ENCODE peak calls at places on chromosomes 11 and 22, in six cellular contexts. T, O, Z, S, F and W are unnamed samples.

GRCh38 chr11:18455686-18456372 is at the start of gene LDHAL6A:
- DNase-seq in O (no peak), F (peak; percentile 53), T (no peak), Z (peak; percentile 56), S (no peak), W (peak; percentile 28)

GRCh38 chr22:47295226-47295901 is 532.9 kb downstream of the TBC1D22A start:
- DNase-seq in F (no peak), S (no peak), T (no peak), Z (no peak), O (no peak), W (no peak)

GRCh38 chr11:131468565-131468964 is 98.2 kb downstream of the NTM start:
- DNase-seq in S (no peak), T (no peak), O (no peak), F (no peak), Z (no peak), W (no peak)

GRCh38 chr22:50731811-50732624 is 6.0 kb upstream of the ACR start:
- DNase-seq in F (peak; percentile 62), O (peak; percentile 31), T (no peak), Z (no peak), S (peak; percentile 34), W (no peak)

GRCh38 chr22:24583221-24583971 is 9.5 kb downstream of the LRRC75B start:
- DNase-seq in T (no peak), Z (no peak), S (no peak), O (peak; percentile 15), F (no peak), W (no peak)

GRCh38 chr11:86749376-86749775 is 51.0 kb upstream of the PRSS23 start:
- DNase-seq in T (no peak), O (no peak), Z (peak; percentile 45), S (no peak), F (no peak), W (no peak)

GRCh38 chr11:15845261-15845660 is 511.1 kb downstream of the SOX6 start:
- DNase-seq in F (no peak), Z (peak; percentile 54), O (no peak), T (peak; percentile 82), S (no peak), W (no peak)

GRCh38 chr22:48520888-48521600 is 1306.6 kb downstream of the BRD1 start:
- DNase-seq in S (no peak), T (no peak), Z (no peak), O (no peak), F (no peak), W (no peak)

GRCh38 chr22:50302564-50302963 is 4.9 kb downstream of the PLXNB2 start:
- DNase-seq in O (no peak), Z (no peak), S (no peak), F (no peak), T (no peak), W (no peak)

GRCh38 chr22:48347311-48347710 is 1480.4 kb downstream of the BRD1 start:
- DNase-seq in T (no peak), O (no peak), F (no peak), Z (no peak), S (no peak), W (no peak)

GRCh38 chr11:44833869-44834452 is 107.2 kb downstream of the TSPAN18 start:
- DNase-seq in Z (no peak), T (peak; percentile 60), S (no peak), F (no peak), O (no peak), W (no peak)

GRCh38 chr11:19426022-19426718 is 185.4 kb upstream of the E2F8 start:
- DNase-seq in Z (no peak), S (no peak), T (no peak), O (no peak), F (no peak), W (no peak)

GRCh38 chr11:117459979-117460300 is 132.3 kb downstream of the CEP164 start:
- DNase-seq in T (no peak), O (no peak), S (no peak), F (no peak), Z (no peak), W (no peak)

GRCh38 chr11:8067567-8067928 is 13.5 kb upstream of the TUB start:
- DNase-seq in F (peak; percentile 39), O (no peak), Z (no peak), S (no peak), T (no peak), W (no peak)

GRCh38 chr11:117479372-117479771 is 151.7 kb downstream of the CEP164 start:
- DNase-seq in Z (peak; percentile 49), O (no peak), F (peak; percentile 71), S (no peak), T (no peak), W (no peak)

GRCh38 chr11:123187670-123188507 is 7.2 kb downstream of the CLMP start:
- DNase-seq in O (peak; percentile 63), F (no peak), Z (no peak), T (no peak), S (peak; percentile 38), W (no peak)

GRCh38 chr11:65434667-65435179 is 12.1 kb downstream of the NEAT1 start:
- DNase-seq in Z (no peak), S (peak; percentile 70), T (no peak), O (peak; percentile 38), F (no peak), W (peak; percentile 26)

GRCh38 chr11:63262562-63262961 is 19.2 kb upstream of the SLC22A25 start:
- DNase-seq in Z (no peak), F (no peak), O (no peak), S (no peak), T (no peak), W (peak; percentile 87)

GRCh38 chr11:105100976-105101630 is 38.5 kb downstream of the CARD18 start:
- DNase-seq in S (no peak), T (no peak), O (no peak), F (no peak), Z (no peak), W (no peak)

GRCh38 chr11:67581469-67581868 is 2.1 kb upstream of the GSTP1 start:
- DNase-seq in O (no peak), T (no peak), F (peak; percentile 52), S (no peak), Z (peak; percentile 62), W (no peak)

GRCh38 chr11:88414981-88415391 is 77.5 kb upstream of the CTSC start:
- DNase-seq in O (peak; percentile 44), F (no peak), S (peak; percentile 57), T (no peak), Z (no peak), W (no peak)

GRCh38 chr11:45655347-45655756 is 10.1 kb downstream of the CHST1 start:
- DNase-seq in F (peak; percentile 98), O (peak; percentile 51), Z (peak; percentile 94), S (peak; percentile 74), T (peak; percentile 79), W (peak; percentile 82)

GRCh38 chr22:30263883-30264282 is 2.8 kb downstream of the OSM start:
- DNase-seq in T (no peak), S (no peak), O (no peak), Z (no peak), F (no peak), W (no peak)

GRCh38 chr11:66142370-66143263 is 72.5 kb downstream of the PACS1 start:
- DNase-seq in T (no peak), O (peak; percentile 53), Z (no peak), F (no peak), S (peak; percentile 62), W (peak; percentile 75)

GRCh38 chr11:75475767-75476650 is 43.0 kb upstream of the KLHL35 start:
- DNase-seq in T (no peak), F (no peak), S (no peak), O (peak; percentile 60), Z (no peak), W (no peak)

GRCh38 chr11:2584812-2585565 is 114.8 kb downstream of the KCNQ1OT1 start:
- DNase-seq in Z (peak; percentile 21), F (no peak), T (no peak), S (no peak), O (no peak), W (no peak)

GRCh38 chr11:123556633-123557032 is 97.8 kb downstream of the SCN3B start:
- DNase-seq in O (no peak), F (no peak), Z (no peak), T (no peak), S (no peak), W (no peak)

GRCh38 chr22:42437488-42438292 is 5.5 kb upstream of the NFAM1 start:
- DNase-seq in F (peak; percentile 92), T (peak; percentile 83), S (peak; percentile 55), Z (peak; percentile 84), O (peak; percentile 18), W (peak; percentile 34)

GRCh38 chr11:94664336-94664735 is 97.2 kb downstream of the PIWIL4 start:
- DNase-seq in T (no peak), S (peak; percentile 13), F (no peak), O (no peak), Z (no peak), W (peak; percentile 53)
- H2AFZ ChIP-seq in T (no peak overlapping the region), S (no peak overlapping the region), F (no peak overlapping the region), O (no peak overlapping the region), Z (no peak overlapping the region), W (no peak overlapping the region)

GRCh38 chr11:61362542-61362875 is 335 bp downstream of the TMEM138 start:
- DNase-seq in S (peak; percentile 71), T (no peak), Z (no peak), F (no peak), O (peak; percentile 65), W (peak; percentile 68)
- H2BK5ac ChIP-seq in S (no peak overlapping the region), T (no peak overlapping the region), Z (no peak overlapping the region), F (peak overlapping the region; percentile 78), O (peak overlapping the region; percentile 88), W (no peak overlapping the region)

DNA sequence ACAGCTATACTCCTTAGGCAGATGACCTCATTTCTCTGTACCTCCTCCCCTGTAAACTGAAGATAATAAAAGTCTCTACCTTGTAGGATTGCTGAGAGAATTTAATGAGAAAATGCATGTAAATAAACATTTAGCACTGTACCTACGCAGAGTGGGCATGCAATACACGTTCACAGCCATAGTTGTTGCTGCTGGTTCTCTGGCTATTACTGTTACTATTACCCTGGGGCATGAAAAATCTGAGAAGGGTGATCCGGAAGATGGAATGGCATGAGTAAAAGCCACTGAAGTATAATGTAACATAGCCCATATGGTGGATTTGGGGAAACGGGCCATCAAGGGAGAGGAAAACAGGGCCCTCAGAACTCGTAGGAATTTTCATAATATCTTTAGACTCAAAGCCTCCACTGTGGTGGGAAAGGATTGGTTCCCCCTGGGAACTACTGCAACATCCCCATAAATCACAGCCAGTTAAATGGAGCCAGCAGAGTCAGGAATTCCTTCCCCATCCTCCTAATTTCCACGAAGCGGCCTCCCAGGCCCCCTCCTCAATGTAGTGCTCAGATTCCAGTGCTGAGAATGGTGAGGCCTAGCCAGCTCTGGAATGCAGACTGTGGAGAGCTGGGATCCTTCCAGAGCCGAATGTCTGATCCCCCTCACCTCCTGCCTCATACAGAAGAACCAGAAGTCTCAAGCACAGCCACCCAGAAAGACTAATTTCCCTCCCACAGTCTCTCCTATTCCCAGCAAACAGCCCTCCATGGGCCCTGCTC is 205.2 kb downstream of the MN1 start:
- DNase-seq in O (no peak), T (no peak), Z (no peak), F (no peak), S (no peak), W (no peak)
- H2AFZ ChIP-seq in O (no peak overlapping the region), T (peak overlapping the region; percentile 53), Z (no peak overlapping the region), F (no peak overlapping the region), S (no peak overlapping the region), W (no peak overlapping the region)

DNA sequence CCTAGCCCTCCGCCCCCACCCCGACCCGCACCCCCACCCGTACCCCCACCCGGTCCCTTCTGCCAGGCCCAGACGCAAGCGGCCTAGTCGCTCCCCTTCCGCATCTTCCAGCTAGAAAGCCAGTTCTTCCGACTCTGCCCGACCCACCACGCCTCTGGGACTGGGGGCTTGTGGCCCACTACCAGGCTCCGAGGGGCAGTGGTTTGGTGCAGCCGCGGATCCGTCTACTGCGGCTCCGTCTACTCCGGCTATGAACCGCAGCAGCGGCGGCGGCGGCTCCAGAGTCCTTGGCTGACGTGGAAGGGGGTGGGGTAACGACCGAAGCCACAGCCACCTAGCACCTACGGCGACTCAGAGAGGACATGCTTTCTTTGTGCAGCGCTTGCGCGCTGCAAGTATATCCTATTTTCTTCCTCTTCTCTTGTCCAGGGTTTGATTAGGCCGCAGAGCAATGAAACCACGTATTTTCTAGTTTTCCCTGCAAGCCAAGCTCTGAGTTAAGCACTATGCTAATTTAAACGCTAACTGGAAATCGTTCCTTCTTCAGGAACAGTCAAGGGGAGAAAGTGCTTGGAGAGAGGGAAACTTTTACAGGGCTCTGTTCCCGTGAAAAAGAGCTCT is at the start of gene COPB1:
- DNase-seq in Z (peak; percentile 92), T (peak; percentile 81), O (peak; percentile 95), S (peak; percentile 95), F (peak; percentile 92), W (peak; percentile 85)
- H2BK5ac ChIP-seq in Z (no peak within 1 kb of the TSS), T (peak within 1 kb of the TSS; percentile 55), O (peak within 1 kb of the TSS; percentile 96), S (peak within 1 kb of the TSS; percentile 61), F (peak within 1 kb of the TSS; percentile 50), W (peak within 1 kb of the TSS; percentile 98)